ENCODE peak calls at places on chromosome 20, in five cellular contexts. Q, T, N, B and E are unnamed samples.

GRCh38 chr20:32978009-32978335 is 26.3 kb downstream of the SUN5 start:
- DNase-seq in Q (no peak), N (no peak), B (no peak), T (no peak), E (no peak)

GRCh38 chr20:14986026-14986655 is 648.7 kb upstream of the FLRT3 start:
- DNase-seq in Q (no peak), T (peak; percentile 27), B (no peak), N (no peak), E (no peak)

GRCh38 chr20:36777152-36777551 is 3.6 kb upstream of the DSN1 start:
- DNase-seq in Q (no peak), B (no peak), T (no peak), N (no peak), E (no peak)

GRCh38 chr20:59242714-59243626 is 57.4 kb upstream of the EDN3 start:
- DNase-seq in Q (no peak), N (no peak), B (no peak), T (no peak), E (no peak)

GRCh38 chr20:51423810-51424209 is 118.7 kb downstream of the NFATC2 start:
- DNase-seq in N (no peak), Q (no peak), B (no peak), T (no peak), E (no peak)

GRCh38 chr20:36779656-36780025 is 6.1 kb upstream of the DSN1 start:
- DNase-seq in B (no peak), N (no peak), T (peak; percentile 39), Q (no peak), E (no peak)

GRCh38 chr20:63024573-63025392 is 18.0 kb upstream of the BHLHE23 start:
- DNase-seq in B (no peak), Q (no peak), T (no peak), N (no peak), E (no peak)

GRCh38 chr20:61520761-61521460 is 268.9 kb downstream of the CDH4 start:
- DNase-seq in T (peak; percentile 90), N (no peak), B (no peak), Q (no peak), E (no peak)

GRCh38 chr20:32355417-32355841 is 2.7 kb upstream of the ASXL1 start:
- DNase-seq in B (peak; percentile 44), T (no peak), N (no peak), Q (no peak), E (peak; percentile 50)

GRCh38 chr20:59988141-59988540 is 29.9 kb downstream of the CDH26 start:
- DNase-seq in N (no peak), B (no peak), T (no peak), Q (no peak), E (no peak)

GRCh38 chr20:14449323-14449722 is 111.9 kb upstream of the FLRT3 start:
- DNase-seq in N (no peak), T (peak; percentile 27), B (no peak), Q (no peak), E (no peak)

GRCh38 chr20:44068311-44068710 is 118.7 kb downstream of the JPH2 start:
- DNase-seq in N (no peak), B (no peak), Q (no peak), T (no peak), E (no peak)

GRCh38 chr20:4041748-4042411 is 26.5 kb upstream of the RNF24 start:
- DNase-seq in T (peak; percentile 97), N (no peak), Q (no peak), B (no peak), E (no peak)

GRCh38 chr20:17614176-17614811 is 44.4 kb downstream of the DSTN start:
- DNase-seq in B (peak; percentile 18), N (no peak), T (peak; percentile 53), Q (no peak), E (peak; percentile 4)

GRCh38 chr20:7459123-7459522 is 481.1 kb downstream of the HAO1 start:
- DNase-seq in B (no peak), N (no peak), T (peak; percentile 50), Q (no peak), E (no peak)

GRCh38 chr20:23092409-23092756 is 6.3 kb upstream of the CD93 start:
- DNase-seq in T (peak; percentile 51), B (no peak), Q (no peak), N (no peak), E (no peak)

GRCh38 chr20:49228676-49229075 is 9.5 kb downstream of the DDX27 start:
- DNase-seq in N (no peak), B (no peak), Q (no peak), T (no peak), E (no peak)

GRCh38 chr20:3101737-3102574 is 17.4 kb upstream of the AVP start:
- DNase-seq in Q (no peak), N (no peak), B (no peak), T (no peak), E (no peak)

GRCh38 chr20:23033918-23034317 is 1.2 kb upstream of the SSTR4 start:
- DNase-seq in T (no peak), Q (no peak), N (no peak), B (no peak), E (no peak)

GRCh38 chr20:11995750-11996567 is 78.3 kb downstream of the BTBD3 start:
- DNase-seq in B (no peak), Q (no peak), N (no peak), T (no peak), E (no peak)

GRCh38 chr20:46774943-46775560 is 65.6 kb downstream of the SLC2A10 start:
- DNase-seq in B (no peak), T (no peak), Q (no peak), N (no peak), E (no peak)

GRCh38 chr20:49424536-49424935 is 57.9 kb downstream of the KCNB1 start:
- DNase-seq in N (no peak), T (no peak), B (no peak), Q (peak; percentile 33), E (no peak)

GRCh38 chr20:54002741-54003140 is 67.7 kb downstream of the BCAS1 start:
- DNase-seq in B (no peak), T (no peak), N (no peak), Q (no peak), E (no peak)

GRCh38 chr20:9323622-9324021 is 190.8 kb upstream of the LAMP5 start:
- DNase-seq in B (no peak), Q (peak; percentile 12), N (no peak), T (peak; percentile 41), E (no peak)

GRCh38 chr20:33418033-33418432 is 16.7 kb upstream of the CDK5RAP1 start:
- DNase-seq in N (no peak), T (no peak), B (no peak), Q (no peak), E (no peak)

GRCh38 chr20:19114410-19114809 is 98.0 kb upstream of the SLC24A3 start:
- DNase-seq in Q (no peak), B (no peak), T (no peak), N (no peak), E (no peak)

GRCh38 chr20:7924692-7925091 is 15.6 kb downstream of the HAO1 start:
- DNase-seq in T (peak; percentile 90), B (no peak), N (no peak), Q (no peak), E (no peak)

GRCh38 chr20:33757458-33757857 is 25.7 kb downstream of the ZNF341 start:
- DNase-seq in N (no peak), Q (no peak), T (no peak), B (no peak), E (no peak)

GRCh38 chr20:6180531-6180930 is 57.7 kb upstream of the FERMT1 start:
- DNase-seq in T (no peak), N (no peak), Q (no peak), B (no peak), E (no peak)

GRCh38 chr20:6178537-6178936 is 55.7 kb upstream of the FERMT1 start:
- DNase-seq in B (no peak), N (no peak), Q (no peak), T (peak; percentile 81), E (no peak)

GRCh38 chr20:6185268-6185667 is 62.4 kb upstream of the FERMT1 start:
- DNase-seq in T (peak; percentile 11), N (no peak), B (no peak), Q (no peak), E (no peak)

DNA sequence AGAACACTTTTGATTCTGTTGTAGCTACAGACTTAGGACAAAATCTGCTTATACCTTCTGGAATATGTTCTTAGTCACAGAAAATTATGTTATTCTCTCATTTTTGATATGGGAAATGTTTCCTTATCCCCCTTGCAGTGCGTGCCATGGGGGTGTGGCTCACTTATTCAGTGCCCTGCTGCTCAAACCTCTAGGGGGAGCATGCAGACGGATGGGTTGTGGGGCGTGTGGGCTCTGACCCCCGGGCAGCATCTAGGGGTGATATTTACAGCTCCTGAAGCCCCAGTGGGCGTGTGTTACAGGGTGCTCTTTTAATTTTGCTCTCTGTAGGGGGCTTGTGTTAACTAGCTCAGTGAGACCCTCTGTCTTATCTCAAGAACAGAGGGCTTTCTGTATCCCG is 61.3 kb upstream of the FERMT1 start:
- DNase-seq in T (no peak), Q (no peak), N (no peak), B (no peak), E (no peak)
- TF ChIP-seq CTCF in T (peak; percentile 29), Q (no peak), N (no peak), B (no peak), E (no peak)

DNA sequence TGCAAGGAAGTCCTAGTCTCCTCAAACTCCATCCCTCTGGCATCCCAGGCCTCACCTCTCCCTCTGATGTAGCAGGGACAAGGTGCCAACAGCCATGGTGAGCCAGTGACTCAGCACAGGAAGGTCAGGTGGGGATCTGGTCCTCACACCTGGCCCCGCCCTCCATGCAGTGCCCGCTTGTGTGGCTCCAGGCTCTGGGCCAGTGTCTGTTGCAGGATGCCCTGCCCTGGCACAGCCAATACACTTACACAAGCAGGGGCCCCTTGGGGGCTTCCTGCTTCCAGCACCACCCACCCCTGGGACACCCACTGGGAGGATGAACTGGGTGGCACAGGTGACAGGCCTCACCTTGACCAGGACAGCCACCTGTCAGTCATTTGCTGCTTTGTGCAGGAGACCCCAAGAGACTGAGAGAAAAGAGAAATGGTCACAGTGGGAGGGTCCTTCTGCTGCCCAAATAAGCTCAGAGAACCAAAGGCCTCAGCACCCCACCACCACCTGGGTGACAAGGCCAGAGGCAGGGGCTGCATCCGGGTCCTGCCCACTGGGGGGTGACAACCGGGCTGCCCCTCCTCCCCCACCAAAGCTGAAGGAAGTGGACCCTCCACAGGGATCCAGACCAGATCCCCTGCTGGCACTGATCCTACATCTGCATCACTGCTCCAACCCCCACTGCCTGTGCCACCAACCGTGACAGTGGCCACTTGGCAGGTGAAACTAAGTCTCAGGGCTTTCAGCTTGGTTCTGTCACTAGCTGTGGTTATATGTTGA is 658.8 kb upstream of the DEFB115 start:
- DNase-seq in Q (no peak), N (no peak), B (no peak), T (no peak), E (no peak)
- TF ChIP-seq CTCF in Q (no peak), N (no peak), B (no peak), T (no peak), E (no peak)

DNA sequence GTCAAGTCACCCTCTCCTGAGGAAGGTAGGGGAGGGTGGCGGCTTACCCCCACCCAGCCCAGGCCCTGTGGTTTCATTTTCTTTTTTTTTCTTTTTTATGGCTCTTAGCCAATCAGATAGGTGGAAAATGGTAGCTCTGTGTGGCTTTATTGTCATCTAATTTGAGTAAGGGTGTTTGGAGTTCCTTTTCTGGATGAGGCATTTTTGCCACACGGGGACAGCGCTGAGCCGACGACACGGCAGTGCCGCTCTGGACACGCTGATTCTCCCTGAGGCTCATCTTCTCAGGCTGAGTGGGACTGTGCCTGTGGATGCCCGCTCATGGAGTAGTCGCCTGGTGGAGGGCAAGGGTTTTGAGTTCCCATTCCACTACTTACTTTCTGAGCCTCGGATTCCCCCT is 37.6 kb upstream of the ANGPT4 start:
- DNase-seq in B (no peak), Q (no peak), N (no peak), T (peak; percentile 7), E (no peak)
- TF ChIP-seq CTCF in B (no peak), Q (no peak), N (no peak), T (peak; percentile 49), E (no peak)

GRCh38 chr20:38151455-38151854 is 13.6 kb downstream of the TGM2 start:
- DNase-seq in Q (no peak), T (no peak), B (no peak), N (no peak), E (no peak)
- TF ChIP-seq CTCF in Q (no peak), T (no peak), B (no peak), N (no peak), E (no peak)